ENCODE peak calls at places on chromosomes 12 and 14, in ten cellular contexts. G is IMR-90, N is HCT116, T is NB4, L is uterus, R is GM12891, V is body of pancreas, B is stomach, Z is thyroid gland, J is adrenal gland. P is an unnamed sample.

GRCh38 chr14:72535485-72535884 is 358.4 kb downstream of the DPF3 start:
- DNase-seq in V (no peak), Z (no peak), G (no peak), R (no peak), B (no peak), J (no peak), N (no peak), T (peak), L (no peak), P (no peak)

GRCh38 chr12:41103614-41104013 is 84.5 kb upstream of the PDZRN4 start:
- DNase-seq in V (no peak), B (no peak), G (no peak), T (no peak), L (no peak), R (no peak), N (no peak), Z (no peak), J (no peak), P (no peak)

GRCh38 chr14:30620178-30620577 is 1.9 kb upstream of the SCFD1 start:
- DNase-seq in N (no peak), V (no peak), J (no peak), B (no peak), R (no peak), T (peak), L (no peak), Z (no peak), G (peak), P (peak)

GRCh38 chr12:2336409-2336829 is 283.6 kb downstream of the CACNA1C start:
- DNase-seq in N (peak), Z (peak), J (peak), R (no peak), L (peak), T (peak), V (no peak), B (no peak), G (peak), P (peak)

GRCh38 chr14:71478542-71478941 is 453.7 kb upstream of the RGS6 start:
- DNase-seq in G (peak), Z (no peak), B (no peak), V (no peak), N (no peak), J (no peak), L (no peak), R (no peak), T (peak), P (no peak)

GRCh38 chr12:130158775-130159100 is 3.5 kb upstream of the FZD10 start:
- DNase-seq in B (no peak), T (peak), V (no peak), J (no peak), N (no peak), Z (no peak), R (no peak), L (no peak), G (no peak), P (no peak)

GRCh38 chr14:63203618-63204406 is 431 bp upstream of the RHOJ start:
- DNase-seq in J (peak), G (peak), L (peak), V (peak), R (no peak), B (peak), Z (peak), N (no peak), T (peak), P (peak)

GRCh38 chr14:91394105-91395081 is 23.2 kb downstream of the CCDC88C start:
- DNase-seq in J (no peak), G (no peak), L (no peak), V (no peak), R (no peak), T (no peak), B (no peak), Z (no peak), N (no peak), P (no peak)

GRCh38 chr12:98736352-98737326 is 91.5 kb downstream of the APAF1 start:
- DNase-seq in J (no peak), L (no peak), T (no peak), N (no peak), G (peak), B (no peak), Z (peak), V (peak), R (no peak), P (no peak)

GRCh38 chr14:100608586-100609330 is 21.5 kb upstream of the BEGAIN start:
- DNase-seq in B (no peak), R (no peak), V (no peak), Z (no peak), T (no peak), J (no peak), G (no peak), L (no peak), N (no peak), P (no peak)

GRCh38 chr12:110253176-110253575 is 27.9 kb upstream of the ATP2A2 start:
- DNase-seq in Z (no peak), N (no peak), G (peak), L (peak), B (peak), R (no peak), T (peak), J (peak), V (peak), P (no peak)

GRCh38 chr14:105047283-105048016 is 17.8 kb downstream of the GPR132 start:
- DNase-seq in V (no peak), G (no peak), Z (no peak), T (no peak), B (no peak), L (no peak), N (no peak), J (no peak), R (no peak), P (no peak)

GRCh38 chr12:95852133-95852532 is 6.6 kb upstream of the SNRPF start:
- DNase-seq in N (no peak), R (no peak), T (no peak), L (no peak), J (no peak), Z (no peak), B (no peak), V (no peak), G (no peak), P (no peak)

GRCh38 chr12:41334390-41334789 is 146.3 kb downstream of the PDZRN4 start:
- DNase-seq in Z (no peak), R (no peak), J (no peak), V (no peak), N (no peak), G (no peak), T (no peak), L (no peak), B (no peak), P (no peak)

GRCh38 chr14:34714320-34715107 is at the start of gene CFL2:
- DNase-seq in N (peak), G (peak), T (peak), B (peak), J (peak), R (peak), L (peak), Z (peak), V (peak), P (peak)

GRCh38 chr12:46153267-46153872 is 115.5 kb downstream of the SLC38A1 start:
- DNase-seq in N (peak), Z (no peak), V (no peak), R (no peak), L (no peak), G (peak), J (no peak), T (peak), B (no peak), P (no peak)

GRCh38 chr14:103530831-103531230 is 1.8 kb downstream of the TRMT61A start:
- DNase-seq in L (peak), G (no peak), Z (no peak), N (no peak), B (no peak), R (no peak), V (no peak), J (no peak), T (no peak), P (no peak)

GRCh38 chr14:61322799-61323290 is 1.5 kb downstream of the PRKCH start:
- DNase-seq in J (no peak), N (peak), Z (peak), R (no peak), B (no peak), G (peak), T (no peak), V (peak), L (no peak), P (no peak)

GRCh38 chr14:102316048-102316745 is 3.3 kb upstream of the ZNF839 start:
- DNase-seq in G (peak), N (no peak), Z (peak), R (no peak), L (peak), V (peak), J (peak), T (no peak), B (no peak), P (no peak)

GRCh38 chr12:51986834-51987233 is 19.9 kb upstream of the TAMALIN start:
- DNase-seq in G (no peak), R (no peak), B (no peak), T (no peak), N (no peak), J (no peak), Z (no peak), L (no peak), V (no peak), P (no peak)

GRCh38 chr12:120774169-120774916 is 48.7 kb downstream of the ACADS start:
- DNase-seq in V (no peak), G (no peak), B (no peak), J (no peak), L (no peak), T (no peak), R (no peak), N (no peak), Z (no peak), P (no peak)

GRCh38 chr12:57511161-57511560 is 9.2 kb downstream of the DDIT3 start:
- DNase-seq in V (no peak), L (no peak), N (no peak), G (no peak), B (no peak), R (no peak), J (no peak), Z (no peak), T (no peak), P (no peak)

GRCh38 chr14:39229222-39229543 is 4.5 kb upstream of the MIA2 start:
- DNase-seq in T (no peak), R (no peak), J (no peak), N (no peak), V (no peak), Z (no peak), G (peak), B (no peak), L (no peak), P (no peak)

GRCh38 chr12:124837958-124838803 is 25.5 kb downstream of the SCARB1 start:
- DNase-seq in B (peak), V (peak), Z (no peak), G (peak), T (no peak), J (peak), L (peak), N (peak), R (no peak), P (peak)

GRCh38 chr14:40229676-40230075 is 797.4 kb upstream of the FBXO33 start:
- DNase-seq in L (no peak), V (no peak), N (no peak), T (no peak), J (no peak), R (no peak), B (no peak), Z (no peak), G (no peak), P (no peak)

GRCh38 chr14:100341301-100342031 is 18.3 kb downstream of the SLC25A47 start:
- DNase-seq in V (peak), R (no peak), Z (no peak), G (peak), J (peak), N (no peak), L (no peak), B (peak), T (peak), P (peak)

GRCh38 chr12:79114896-79115295 is 250.3 kb downstream of the SYT1 start:
- DNase-seq in B (no peak), R (no peak), J (no peak), L (no peak), N (no peak), V (no peak), T (no peak), Z (no peak), G (no peak), P (no peak)

GRCh38 chr14:23566112-23566781 is 1.3 kb downstream of the AP1G2 start:
- DNase-seq in N (no peak), R (no peak), B (no peak), L (no peak), J (no peak), Z (no peak), V (no peak), G (no peak), T (no peak), P (no peak)

GRCh38 chr14:23566782-23567185 is 807 bp downstream of the AP1G2 start:
- DNase-seq in Z (peak), N (no peak), V (peak), J (no peak), B (peak), G (no peak), R (no peak), L (no peak), T (no peak), P (no peak)

GRCh38 chr14:23568021-23568599 is 519 bp upstream of the AP1G2 start:
- DNase-seq in B (no peak), G (no peak), R (no peak), J (no peak), V (no peak), Z (no peak), L (no peak), T (no peak), N (no peak), P (no peak)

GRCh38 chr14:23568600-23569310 is 1.2 kb upstream of the AP1G2 start:
- DNase-seq in L (no peak), N (no peak), B (no peak), J (no peak), V (no peak), G (no peak), R (no peak), Z (no peak), T (peak), P (no peak)

DNA sequence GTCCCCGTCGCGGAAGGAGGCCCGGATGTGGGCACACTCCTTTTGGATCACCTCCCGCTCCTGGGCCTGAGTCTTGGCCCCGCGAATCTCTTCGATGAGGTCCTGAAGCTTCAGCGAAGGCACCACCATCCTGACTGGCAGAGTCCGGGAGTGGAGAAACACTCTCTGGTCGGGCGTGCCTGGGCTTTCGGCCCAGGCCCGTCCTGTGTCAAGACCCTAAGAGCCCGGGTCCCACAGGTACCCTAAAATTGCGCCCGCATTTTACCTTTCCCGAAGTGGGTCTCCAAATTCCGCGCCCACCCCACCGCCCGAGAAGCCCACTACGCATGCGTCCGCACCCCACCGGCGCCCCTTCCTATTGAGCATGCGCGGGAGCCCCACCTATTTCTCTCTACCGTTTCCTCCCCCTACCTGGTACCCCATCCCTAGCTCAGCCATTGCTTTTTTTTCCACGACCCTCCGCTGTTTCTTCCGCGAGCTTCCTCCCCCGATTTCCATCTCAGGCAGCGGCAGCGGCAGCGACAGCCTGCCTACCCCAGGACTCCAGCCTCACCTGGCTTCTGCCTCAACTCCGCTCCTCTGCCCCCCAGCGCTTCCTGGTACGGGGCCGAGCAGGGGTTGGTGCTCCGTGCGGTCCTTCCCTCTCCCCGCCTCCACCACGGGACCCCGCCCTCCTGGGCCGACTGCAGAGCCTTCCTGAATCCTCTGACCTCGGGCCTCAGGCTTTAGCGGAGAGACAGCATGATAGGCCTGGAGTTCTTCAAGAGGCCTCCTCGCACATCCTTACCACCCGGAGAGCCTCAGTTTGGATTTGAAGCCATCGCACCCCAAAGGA is at the start of gene AP1G2:
- DNase-seq in V (peak), B (peak), N (peak), Z (peak), J (peak), G (peak), L (peak), T (peak), R (peak), P (no peak)
- TF ChIP-seq POLR2A in V (peak), B (no peak), N (peak), Z (peak), J (peak), G (no peak), L (no peak), T (peak), R (peak), P (no peak)

GRCh38 chr12:9104087-9104486 is 11.6 kb downstream of the A2M start:
- DNase-seq in N (no peak), T (no peak), J (no peak), B (no peak), R (no peak), Z (no peak), L (no peak), G (no peak), V (no peak), P (no peak)
- TF ChIP-seq POLR2A in N (no peak), T (no peak), J (no peak), B (no peak), R (no peak), Z (no peak), L (no peak), G (no peak), V (no peak), P (no peak)

GRCh38 chr14:45253754-45254300 is 825 bp upstream of the MIS18BP1 start:
- DNase-seq in B (no peak), L (peak), V (peak), R (no peak), T (peak), Z (peak), G (peak), J (peak), N (peak), P (no peak)

GRCh38 chr14:45251912-45252311 is 1.1 kb downstream of the MIS18BP1 start:
- DNase-seq in T (peak), Z (no peak), N (no peak), L (no peak), J (no peak), G (peak), V (no peak), B (no peak), R (peak), P (peak)

GRCh38 chr14:45254771-45255170 is 1.8 kb upstream of the MIS18BP1 start:
- DNase-seq in R (no peak), B (no peak), J (no peak), N (no peak), G (no peak), V (no peak), L (no peak), T (peak), Z (no peak), P (no peak)

GRCh38 chr14:45252356-45253069 is 489 bp downstream of the MIS18BP1 start:
- DNase-seq in J (no peak), R (no peak), B (no peak), V (peak), Z (no peak), T (peak), G (peak), L (no peak), N (no peak), P (no peak)

DNA sequence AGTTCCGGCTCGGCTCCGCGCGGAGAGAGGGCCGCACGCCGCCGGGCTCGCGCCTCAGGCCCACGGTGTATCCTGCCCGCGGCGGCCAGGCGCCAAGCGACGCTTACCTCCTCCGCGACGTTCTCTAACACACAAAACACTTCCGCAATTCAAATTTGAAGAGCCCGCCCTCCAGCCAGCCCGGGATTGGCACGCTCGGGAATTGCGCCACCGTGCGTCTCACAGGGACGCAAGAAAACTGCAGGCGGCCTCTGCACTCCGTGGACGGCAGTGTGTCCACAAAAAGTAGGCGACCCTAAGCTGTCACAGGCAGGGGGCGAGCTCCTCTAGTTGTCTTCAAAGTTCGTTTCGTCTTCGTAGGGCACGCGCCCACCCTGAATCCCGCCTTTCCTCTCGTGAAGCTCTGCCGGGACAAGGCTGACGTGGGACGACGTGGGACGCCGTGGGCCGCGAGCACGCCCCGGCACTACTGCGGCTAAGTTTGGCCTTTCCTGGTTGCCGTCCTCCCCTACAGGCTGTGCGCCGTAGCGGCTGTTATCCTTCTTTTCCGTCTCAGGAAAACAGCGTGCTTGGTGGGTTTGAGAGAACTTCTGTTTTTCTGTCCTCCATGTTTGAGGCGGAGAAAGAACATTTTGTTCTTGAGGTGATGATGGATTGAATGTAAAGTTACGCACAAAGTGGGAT is at the start of gene MIS18BP1:
- DNase-seq in N (peak), V (peak), J (peak), Z (peak), B (peak), T (peak), R (peak), G (peak), L (peak), P (peak)
- TF ChIP-seq POLR2A in N (peak), V (peak), J (peak), Z (peak), B (no peak), T (peak), R (peak), G (peak), L (peak), P (peak)

DNA sequence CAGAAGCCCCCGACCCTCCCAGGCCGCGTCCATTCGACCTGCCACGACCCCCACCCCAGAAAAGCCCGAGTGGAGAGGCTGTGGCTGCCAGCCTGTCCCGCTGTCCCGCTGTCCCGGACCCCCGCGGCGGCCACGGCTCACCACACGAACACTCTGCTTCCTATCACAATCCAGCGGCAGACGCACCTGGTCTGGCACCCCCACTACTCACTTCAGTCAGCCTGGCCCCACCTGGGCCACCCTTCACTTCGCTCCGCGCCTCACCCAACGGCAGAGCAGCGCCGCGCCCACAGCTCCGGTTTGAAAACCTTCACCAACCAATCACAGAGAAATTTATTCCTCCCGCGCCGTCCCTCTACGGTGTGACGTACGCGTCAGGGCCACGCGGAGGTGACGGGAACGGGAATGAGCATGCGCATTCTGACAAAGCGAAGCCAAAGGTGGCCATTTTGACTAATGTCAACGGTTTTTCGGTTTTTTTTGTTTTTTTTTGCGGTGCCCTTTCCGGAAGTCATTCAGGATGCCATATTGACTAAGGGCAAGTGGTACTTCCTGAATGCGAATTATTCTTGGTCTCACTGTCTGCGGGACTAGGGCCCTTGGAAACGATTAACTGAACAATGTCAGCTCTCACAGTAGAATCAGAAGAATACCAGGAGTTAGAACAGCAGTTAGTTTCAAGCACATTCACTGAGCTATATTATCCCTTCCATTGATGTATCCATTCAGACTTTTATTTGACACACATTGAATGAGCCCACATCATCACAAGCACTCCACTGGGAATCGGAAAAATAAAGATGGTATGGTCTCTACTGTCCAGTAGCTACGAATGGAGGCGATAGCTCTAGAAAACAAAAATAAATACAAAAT is at the start of gene RACGAP1:
- DNase-seq in Z (peak), V (peak), J (peak), T (peak), B (peak), N (peak), R (peak), L (peak), G (peak), P (peak)
- TF ChIP-seq POLR2A in Z (peak), V (no peak), J (peak), T (peak), B (no peak), N (peak), R (peak), L (peak), G (peak), P (peak)

DNA sequence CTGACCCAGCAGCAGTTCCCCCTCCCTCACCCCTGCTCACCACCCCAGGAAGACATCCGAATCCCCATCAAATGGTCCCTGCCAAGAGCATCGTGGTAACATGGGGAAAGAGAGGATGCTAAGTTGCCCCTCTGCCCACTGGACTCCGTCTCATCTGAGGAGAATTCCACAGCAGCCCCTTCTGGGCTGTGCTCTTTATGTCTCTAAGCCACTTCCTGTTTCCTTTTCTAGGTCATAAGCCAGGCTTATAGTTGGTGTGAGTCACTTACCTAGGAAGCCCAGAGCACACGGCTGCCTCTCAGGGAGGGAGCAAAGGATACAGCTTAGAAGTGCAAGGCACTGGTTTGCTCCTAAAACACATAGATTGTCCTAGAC is 76.0 kb downstream of the VCPKMT start:
- DNase-seq in L (no peak), V (no peak), R (no peak), J (no peak), G (peak), N (no peak), B (peak), T (peak), Z (no peak), P (peak)
- TF ChIP-seq POLR2A in L (no peak), V (no peak), R (no peak), J (no peak), G (no peak), N (no peak), B (no peak), T (no peak), Z (no peak), P (no peak)

P was measured in H54.